ENCODE peak calls at places on chromosomes 5 and 9, in four cellular contexts. K is dorsolateral prefrontal cortex; X is CD4-positive, alpha-beta T cell; V is colonic mucosa. N is an unnamed sample.

GRCh38 chr9:117460743-117461142 is 45.9 kb upstream of the ASTN2 start:
- DNase-seq in V (no peak), K (no peak), X (no peak), N (no peak)

GRCh38 chr5:19608434-19608833 is 379.6 kb downstream of the CDH18 start:
- DNase-seq in K (no peak), X (no peak), V (no peak), N (no peak)

GRCh38 chr5:9332026-9332425 is 213.8 kb downstream of the SEMA5A start:
- DNase-seq in V (no peak), X (no peak), K (no peak), N (no peak)

GRCh38 chr9:83960991-83961390 is 19.0 kb downstream of the HNRNPK start:
- DNase-seq in X (no peak), K (no peak), V (no peak), N (no peak)

GRCh38 chr5:147971472-147971871 is 65.1 kb upstream of the C5orf46 start:
- DNase-seq in K (no peak), X (no peak), V (no peak), N (no peak)

GRCh38 chr9:133994359-133995011 is 2.4 kb upstream of the VAV2 start:
- DNase-seq in V (peak), X (peak), K (peak), N (peak)

GRCh38 chr5:92380069-92380770 is 997.1 kb upstream of the ARRDC3 start:
- DNase-seq in X (no peak), K (no peak), V (no peak), N (no peak)

GRCh38 chr5:91307023-91307422 is 76.1 kb downstream of the ARRDC3 start:
- DNase-seq in K (no peak), X (no peak), V (no peak), N (no peak)

GRCh38 chr5:96017951-96018350 is 56.3 kb upstream of the ELL2 start:
- DNase-seq in V (no peak), X (no peak), K (no peak), N (no peak)

GRCh38 chr5:14818931-14819790 is 52.4 kb downstream of the ANKH start:
- DNase-seq in V (no peak), K (no peak), X (no peak), N (no peak)

GRCh38 chr5:173395257-173395932 is 67.2 kb upstream of the STC2 start:
- DNase-seq in K (no peak), V (no peak), X (no peak), N (no peak)

GRCh38 chr5:142924135-142924883 is 154.1 kb downstream of the ARHGAP26 start:
- DNase-seq in K (no peak), X (no peak), V (no peak), N (peak)

GRCh38 chr5:78726003-78726402 is 77.4 kb upstream of the LHFPL2 start:
- DNase-seq in K (no peak), V (no peak), X (no peak), N (no peak)

GRCh38 chr9:92685022-92685421 is 15.1 kb upstream of the IPPK start:
- DNase-seq in V (no peak), K (no peak), X (no peak), N (no peak)

GRCh38 chr5:146334074-146334533 is 4.5 kb upstream of the POU4F3 start:
- DNase-seq in X (no peak), V (no peak), K (no peak), N (no peak)

GRCh38 chr5:96141749-96142148 is 180.1 kb upstream of the ELL2 start:
- DNase-seq in V (no peak), K (no peak), X (no peak), N (no peak)

GRCh38 chr5:147863409-147864194 is 14.9 kb upstream of the SCGB3A2 start:
- DNase-seq in K (no peak), X (no peak), V (no peak), N (no peak)

GRCh38 chr9:119289740-119290139 is 79.5 kb downstream of the BRINP1 start:
- DNase-seq in K (no peak), V (peak), X (no peak), N (peak)

GRCh38 chr9:68653141-68653595 is 51.9 kb upstream of the PIP5K1B start:
- DNase-seq in X (no peak), V (no peak), K (no peak), N (no peak)

GRCh38 chr9:13942695-13943094 is 371.2 kb downstream of the NFIB start:
- DNase-seq in X (no peak), K (no peak), V (no peak), N (no peak)

GRCh38 chr5:77175235-77175634 is 35.2 kb upstream of the PDE8B start:
- DNase-seq in X (no peak), K (no peak), V (no peak), N (no peak)

GRCh38 chr9:131423171-131423581 is 29.3 kb downstream of the PRRC2B start:
- DNase-seq in K (peak), V (peak), X (no peak), N (no peak)

GRCh38 chr9:116450378-116451139 is 236.5 kb upstream of the TRIM32 start:
- DNase-seq in K (no peak), V (no peak), X (no peak), N (no peak)

GRCh38 chr5:132886064-132886823 is 12.8 kb downstream of the LEAP2 start:
- DNase-seq in V (no peak), K (no peak), X (no peak), N (no peak)

GRCh38 chr9:16515207-16515606 is 355.3 kb downstream of the BNC2 start:
- DNase-seq in K (no peak), X (no peak), V (no peak), N (no peak)

GRCh38 chr9:79975471-79976316 is 403.9 kb downstream of the TLE4 start:
- DNase-seq in X (no peak), K (no peak), V (no peak), N (no peak)

GRCh38 chr9:37693265-37693664 is 42.5 kb downstream of the FRMPD1 start:
- DNase-seq in X (no peak), K (no peak), V (no peak), N (no peak)

GRCh38 chr5:24141046-24141445 is 503.7 kb downstream of the CDH10 start:
- DNase-seq in V (no peak), X (no peak), K (no peak), N (no peak)

GRCh38 chr5:65762234-65762633 is 40.2 kb downstream of the NLN start:
- DNase-seq in K (no peak), X (no peak), V (no peak), N (no peak)

GRCh38 chr9:121807918-121808278 is 156.5 kb downstream of the DAB2IP start:
- DNase-seq in V (no peak), X (no peak), K (no peak), N (no peak)

GRCh38 chr9:92971121-92971520 is 23.8 kb downstream of the FGD3 start:
- DNase-seq in X (no peak), V (no peak), K (no peak), N (no peak)

GRCh38 chr5:55324815-55325418 is 17.1 kb downstream of the MTREX start:
- DNase-seq in K (no peak), X (no peak), V (no peak), N (no peak)

GRCh38 chr5:53679261-53679660 is 118.8 kb downstream of the NDUFS4 start:
- DNase-seq in K (no peak), X (no peak), V (no peak), N (no peak)

GRCh38 chr9:81410201-81410600 is 279.1 kb downstream of the TLE1 start:
- DNase-seq in V (no peak), K (no peak), X (no peak), N (no peak)

GRCh38 chr9:81592890-81593271 is 96.5 kb downstream of the TLE1 start:
- DNase-seq in X (no peak), K (no peak), V (peak), N (no peak)

GRCh38 chr5:10632110-10632903 is 68.4 kb downstream of the ANKRD33B start:
- DNase-seq in K (no peak), X (no peak), V (no peak), N (no peak)

GRCh38 chr5:179343902-179344300 is 1.4 kb downstream of the ADAMTS2 start:
- DNase-seq in X (no peak), V (peak), K (no peak), N (no peak)

GRCh38 chr9:108963459-108964143 is 29.4 kb downstream of the ABITRAM start:
- DNase-seq in X (no peak), V (no peak), K (no peak), N (no peak)

GRCh38 chr5:58491216-58491892 is at the start of gene GAPT:
- DNase-seq in K (no peak), V (no peak), X (no peak), N (no peak)

GRCh38 chr5:67196537-67197059 is at the start of gene CD180:
- DNase-seq in X (no peak), K (no peak), V (no peak), N (no peak)

DNA sequence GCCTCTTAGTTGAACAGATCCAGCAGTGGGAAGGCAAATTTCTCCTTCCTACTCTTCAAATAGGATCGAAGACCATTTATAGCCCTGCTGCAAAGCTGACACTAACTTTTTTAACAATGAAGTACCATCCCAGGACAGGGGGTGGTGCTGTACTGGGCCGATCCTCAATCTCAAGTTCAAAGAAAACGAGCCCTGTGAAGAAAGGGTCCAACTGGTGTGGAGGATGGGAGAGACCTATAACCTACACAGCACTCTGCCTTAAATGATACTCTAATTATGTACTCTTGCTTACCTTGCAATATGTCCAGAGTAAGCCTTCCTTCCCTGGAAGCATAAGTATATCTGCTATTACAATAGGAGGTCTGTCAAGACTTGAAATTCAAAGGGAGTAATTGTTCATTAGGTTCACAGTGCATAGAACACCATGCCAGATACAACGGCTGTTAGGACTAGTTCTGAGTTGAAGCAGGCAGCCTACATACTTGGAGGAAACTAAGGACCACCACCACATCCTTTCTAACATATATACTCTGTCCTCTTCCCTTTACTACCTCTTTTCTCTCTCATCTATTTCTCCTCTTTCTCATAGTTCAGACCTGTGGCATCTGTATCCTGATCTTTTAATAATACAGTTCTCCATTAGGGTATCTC is 6.2 kb downstream of the ETF1 start:
- DNase-seq in K (no peak), X (no peak), V (no peak), N (no peak)
- TF ChIP-seq CTCF in K (no peak), X (no peak), V (no peak), N (peak)

GRCh38 chr5:44949687-44950086 is 140.9 kb downstream of the MRPS30 start:
- DNase-seq in V (no peak), X (no peak), K (no peak), N (no peak)

GRCh38 chr5:44951371-44951770 is 142.6 kb downstream of the MRPS30 start:
- DNase-seq in V (no peak), X (no peak), K (no peak), N (no peak)

GRCh38 chr5:44953078-44953477 is 144.3 kb downstream of the MRPS30 start:
- DNase-seq in V (no peak), K (no peak), X (no peak), N (no peak)

DNA sequence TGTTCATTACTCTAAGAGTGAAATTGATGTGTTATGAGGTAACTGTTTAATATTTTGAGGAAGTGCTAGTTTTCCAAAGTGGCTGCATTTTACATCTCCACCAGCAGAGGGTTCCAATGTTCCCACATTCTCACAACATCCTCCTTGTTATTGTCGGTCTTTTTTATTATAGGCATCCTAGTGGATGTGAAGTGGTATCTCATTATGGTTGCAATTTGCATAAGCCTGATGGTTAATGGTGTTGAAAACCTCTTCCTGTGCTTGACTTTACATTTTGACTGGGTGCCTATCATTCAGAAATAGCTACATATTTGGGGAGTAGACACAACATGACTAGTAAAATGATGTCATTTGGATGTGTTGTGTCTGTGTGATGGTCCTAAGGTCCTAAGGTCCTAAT is 143.6 kb downstream of the MRPS30 start:
- DNase-seq in V (no peak), K (no peak), X (no peak), N (no peak)
- TF ChIP-seq CTCF in V (peak), K (peak), X (no peak), N (peak)

GRCh38 chr9:137296214-137297059 is 5.6 kb downstream of the NRARP start:
- DNase-seq in V (peak), K (no peak), X (no peak), N (no peak)

GRCh38 chr9:137293482-137294090 is 8.5 kb downstream of the NRARP start:
- DNase-seq in K (no peak), X (no peak), V (peak), N (no peak)

GRCh38 chr9:137295313-137296213 is 6.5 kb downstream of the NRARP start:
- DNase-seq in X (peak), K (no peak), V (peak), N (no peak)

GRCh38 chr9:137294091-137294683 is 7.9 kb downstream of the NRARP start:
- DNase-seq in X (no peak), V (peak), K (no peak), N (no peak)

DNA sequence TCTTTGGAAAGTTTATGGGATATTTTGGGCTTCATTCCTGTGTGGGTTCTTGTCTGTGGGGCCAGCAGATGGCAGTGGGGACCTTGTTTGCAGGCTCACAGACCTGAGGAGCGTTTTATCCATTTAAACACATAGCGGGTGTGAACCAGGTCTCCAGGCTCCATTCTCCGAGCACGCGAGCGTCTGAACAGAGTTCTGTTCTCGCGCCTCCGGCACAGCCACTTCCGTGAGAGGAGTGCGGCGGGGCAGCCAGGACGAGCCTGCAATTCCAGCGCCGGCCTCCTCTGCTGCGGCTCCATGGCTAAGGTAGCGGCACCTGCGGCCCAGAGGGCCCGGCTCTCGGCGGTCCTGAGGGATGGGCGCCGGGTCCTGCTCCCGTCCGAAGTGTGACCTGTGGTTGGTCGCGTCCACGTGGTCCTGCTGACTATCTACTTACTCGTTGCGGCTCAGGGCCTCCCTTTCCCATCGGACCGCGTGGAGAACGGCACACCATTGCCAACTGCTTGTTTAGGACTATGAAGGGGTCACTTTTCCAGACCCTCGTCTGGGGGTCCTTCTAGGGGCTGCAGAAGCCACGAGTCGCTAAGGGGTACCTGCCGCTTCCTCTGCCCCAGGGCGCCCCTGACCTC is 7.3 kb downstream of the NRARP start:
- DNase-seq in X (no peak), K (no peak), V (peak), N (no peak)
- TF ChIP-seq CTCF in X (no peak), K (no peak), V (no peak), N (peak)

GRCh38 chr9:4224181-4224580 is 75.7 kb downstream of the GLIS3 start:
- DNase-seq in V (no peak), K (no peak), X (no peak), N (no peak)

GRCh38 chr9:4228142-4228541 is 71.7 kb downstream of the GLIS3 start:
- DNase-seq in X (no peak), K (no peak), V (no peak), N (no peak)

GRCh38 chr9:4226331-4227250 is 73.3 kb downstream of the GLIS3 start:
- DNase-seq in K (no peak), V (peak), X (no peak), N (no peak)

GRCh38 chr9:4223434-4223833 is 76.4 kb downstream of the GLIS3 start:
- DNase-seq in X (no peak), V (no peak), K (no peak), N (no peak)

DNA sequence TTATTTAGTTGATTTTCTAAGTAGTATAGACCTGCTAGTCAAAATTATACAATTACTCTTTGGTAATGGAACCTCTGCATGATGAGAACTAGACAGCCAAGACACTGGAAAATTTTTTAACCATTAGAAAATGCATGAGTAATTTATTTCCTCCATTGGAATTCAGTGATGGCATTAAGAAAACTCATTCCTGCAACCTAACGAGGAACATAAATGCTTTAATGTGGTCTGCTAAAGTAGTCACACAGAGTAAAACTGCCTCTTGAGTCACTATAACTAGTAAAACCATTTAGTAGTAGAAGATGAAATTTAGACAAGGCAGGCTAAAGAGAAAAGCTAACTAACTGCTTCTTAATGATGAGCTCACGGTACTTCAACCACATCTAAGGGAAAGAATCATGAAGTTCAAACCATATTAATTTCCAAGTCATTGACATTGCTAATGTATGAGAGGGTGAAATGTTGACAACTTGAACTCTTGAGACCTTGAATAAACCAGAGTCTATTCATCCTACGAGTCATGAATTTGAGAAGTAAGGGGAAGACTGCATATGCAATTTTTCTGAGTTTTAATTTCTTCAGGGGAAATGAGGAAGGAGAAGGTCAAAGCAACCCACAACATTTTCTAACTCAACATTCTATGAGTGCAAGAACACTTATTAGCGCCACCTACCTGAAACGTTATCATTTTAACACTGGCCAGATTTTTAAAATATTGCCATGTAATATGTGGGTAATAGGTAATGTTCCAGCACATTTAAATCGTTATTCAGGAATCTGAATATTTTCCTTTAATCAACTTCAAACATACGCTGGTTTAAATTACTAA is 74.4 kb downstream of the GLIS3 start:
- DNase-seq in X (no peak), V (no peak), K (no peak), N (no peak)
- TF ChIP-seq CTCF in X (no peak), V (no peak), K (no peak), N (no peak)

DNA sequence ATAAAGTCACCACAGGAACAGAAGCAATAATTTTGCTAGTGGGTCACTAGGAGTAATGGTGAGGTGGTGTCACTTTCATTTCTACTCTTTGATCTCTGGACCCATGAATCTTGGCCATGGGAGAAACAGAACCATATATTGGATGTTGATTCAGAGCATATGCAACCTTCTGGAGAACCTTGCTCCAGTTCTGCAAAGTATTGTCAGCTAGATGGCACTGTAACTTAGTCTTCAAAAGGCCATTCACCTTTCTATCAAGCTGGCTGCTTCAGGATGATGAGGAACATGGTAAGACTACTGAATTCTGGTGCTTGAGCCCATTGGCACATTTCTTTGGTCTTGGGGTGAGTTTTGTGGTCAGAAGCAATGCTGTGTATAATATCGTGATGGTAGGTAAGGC is 129.1 kb upstream of the FBN2 start:
- DNase-seq in X (no peak), K (no peak), V (no peak), N (no peak)
- TF ChIP-seq CTCF in X (no peak), K (peak), V (no peak), N (no peak)

GRCh38 chr9:115000217-115000639 is 69.8 kb upstream of the TNFSF8 start:
- DNase-seq in X (no peak), V (no peak), K (no peak), N (no peak)
- TF ChIP-seq CTCF in X (no peak), V (no peak), K (no peak), N (no peak)